ENCODE peak calls at places on chromosomes 5 and 9, in six cellular contexts. F is IMR-90, N is neuronal stem cell, U is fibroblast of lung, O is uterus, I is bronchial epithelial cell. E is an unnamed sample.

GRCh38 chr9:129221233-129221632 is 43.2 kb upstream of the IER5L start:
- DNase-seq in F (no peak), N (no peak), U (no peak), O (no peak), I (no peak), E (no peak)

GRCh38 chr5:111143910-111144309 is 51.8 kb downstream of the WDR36 start:
- DNase-seq in F (peak), N (no peak), U (peak), O (peak), I (peak), E (peak)

GRCh38 chr5:24215114-24215513 is 429.7 kb downstream of the CDH10 start:
- DNase-seq in F (no peak), N (no peak), U (no peak), O (no peak), I (no peak), E (no peak)

GRCh38 chr9:107750741-107751521 is 261.4 kb upstream of the KLF4 start:
- DNase-seq in F (peak), N (no peak), U (peak), O (peak), I (peak), E (peak)

GRCh38 chr5:79305706-79306105 is 69.8 kb downstream of the JMY start:
- DNase-seq in F (peak), N (no peak), U (no peak), O (no peak), I (peak), E (peak)

GRCh38 chr5:170497311-170498038 is 6.3 kb upstream of the KCNIP1 start:
- DNase-seq in F (peak), N (no peak), U (peak), O (no peak), I (no peak), E (no peak)

GRCh38 chr5:179211076-179211475 is 134.2 kb downstream of the ADAMTS2 start:
- DNase-seq in F (peak), N (no peak), U (no peak), O (no peak), I (no peak), E (no peak)

GRCh38 chr5:68804343-68804742 is 289.5 kb upstream of the SLC30A5 start:
- DNase-seq in F (no peak), N (no peak), U (no peak), O (no peak), I (no peak), E (no peak)

GRCh38 chr5:42822558-42822957 is 10.9 kb upstream of the SELENOP start:
- DNase-seq in F (no peak), N (no peak), U (no peak), O (no peak), I (no peak), E (no peak)

GRCh38 chr5:16844952-16845351 is 91.1 kb downstream of the MYO10 start:
- DNase-seq in F (no peak), N (no peak), U (no peak), O (no peak), I (no peak), E (no peak)

GRCh38 chr9:36504154-36504550 is 68.5 kb upstream of the MELK start:
- DNase-seq in F (no peak), N (no peak), U (no peak), O (no peak), I (no peak), E (no peak)

GRCh38 chr9:93110400-93110855 is 14.4 kb downstream of the CARD19 start:
- DNase-seq in F (no peak), N (no peak), U (no peak), O (peak), I (no peak), E (no peak)

GRCh38 chr5:151772868-151773561 is 1.3 kb downstream of the G3BP1 start:
- DNase-seq in F (peak), N (no peak), U (peak), O (no peak), I (peak), E (peak)

GRCh38 chr9:16458696-16459420 is 411.6 kb downstream of the BNC2 start:
- DNase-seq in F (peak), N (no peak), U (peak), O (no peak), I (peak), E (peak)

GRCh38 chr5:134445841-134446818 is 34.4 kb upstream of the CDKN2AIPNL start:
- DNase-seq in F (no peak), N (no peak), U (no peak), O (no peak), I (no peak), E (no peak)

GRCh38 chr9:16575142-16575877 is 295.2 kb downstream of the BNC2 start:
- DNase-seq in F (no peak), N (no peak), U (no peak), O (peak), I (no peak), E (no peak)

GRCh38 chr5:65121880-65122436 is 353.2 kb downstream of the CWC27 start:
- DNase-seq in F (peak), N (no peak), U (peak), O (no peak), I (peak), E (peak)

GRCh38 chr9:100111235-100111634 is 12.2 kb downstream of the INVS start:
- DNase-seq in F (peak), N (no peak), U (peak), O (peak), I (peak), E (peak)

GRCh38 chr5:55622460-55622859 is 87.7 kb upstream of the PLPP1 start:
- DNase-seq in F (peak), N (no peak), U (no peak), O (no peak), I (no peak), E (no peak)

GRCh38 chr9:20640331-20641187 is 18.3 kb upstream of the MLLT3 start:
- DNase-seq in F (peak), N (no peak), U (peak), O (no peak), I (peak), E (peak)

GRCh38 chr9:19116391-19116790 is 10.9 kb downstream of the PLIN2 start:
- DNase-seq in F (peak), N (no peak), U (peak), O (peak), I (peak), E (peak)

GRCh38 chr9:96378187-96378586 is 5.3 kb downstream of the SLC35D2 start:
- DNase-seq in F (no peak), N (no peak), U (no peak), O (no peak), I (no peak), E (no peak)

GRCh38 chr5:93252165-93252564 is 328.9 kb downstream of the NR2F1-AS1 start:
- DNase-seq in F (no peak), N (no peak), U (peak), O (peak), I (no peak), E (no peak)

GRCh38 chr9:133995012-133995896 is 3.1 kb upstream of the VAV2 start:
- DNase-seq in F (no peak), N (no peak), U (peak), O (no peak), I (no peak), E (peak)

GRCh38 chr9:133991964-133992779 is at the start of gene VAV2:
- DNase-seq in F (peak), N (peak), U (peak), O (peak), I (peak), E (peak)

GRCh38 chr9:133994359-133995011 is 2.4 kb upstream of the VAV2 start:
- DNase-seq in F (peak), N (peak), U (peak), O (peak), I (peak), E (peak)

GRCh38 chr9:133992780-133993634 is 883 bp upstream of the VAV2 start:
- DNase-seq in F (peak), N (peak), U (peak), O (peak), I (peak), E (peak)

DNA sequence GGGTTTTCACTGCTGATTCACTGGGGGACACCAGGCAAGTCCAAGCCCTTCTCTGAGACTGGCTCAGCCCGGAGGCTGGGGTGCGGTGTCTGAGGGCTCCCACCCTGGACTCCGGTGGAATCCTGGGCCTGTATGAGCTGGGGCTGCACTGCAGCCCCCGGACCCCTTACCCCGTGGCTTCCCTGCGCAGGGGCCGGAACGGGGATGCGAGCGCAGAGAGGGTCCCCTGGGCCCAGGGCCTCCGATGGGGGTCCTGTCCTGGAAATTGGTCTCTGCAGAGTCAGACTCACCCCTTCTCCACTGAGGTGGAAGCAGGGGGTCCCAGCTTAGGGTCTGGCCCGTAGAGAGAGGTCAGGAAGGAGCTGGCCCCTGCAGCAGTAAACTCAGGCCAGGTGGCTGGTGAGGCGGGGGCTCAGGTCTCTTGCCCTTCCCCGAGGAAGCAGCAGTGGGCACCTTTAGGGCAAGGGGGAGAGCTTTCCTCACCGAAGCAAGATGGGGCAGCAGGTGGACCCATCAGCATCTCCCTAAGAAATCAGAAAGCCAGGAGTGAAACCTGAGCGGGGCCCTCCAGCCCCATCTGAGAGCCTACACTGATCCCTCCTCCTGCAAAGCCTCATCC is 1.6 kb upstream of the VAV2 start:
- DNase-seq in F (no peak), N (no peak), U (no peak), O (no peak), I (no peak), E (no peak)
- H3K4me3 ChIP-seq in F (peak), N (peak), U (peak), O (peak), I (peak), E (no peak)

GRCh38 chr9:76637426-76637825 is 126.8 kb upstream of the PCA3 start:
- DNase-seq in F (no peak), N (no peak), U (no peak), O (no peak), I (peak), E (peak)
- H3K4me3 ChIP-seq in F (no peak), N (no peak), U (no peak), O (no peak), I (no peak), E (peak)

GRCh38 chr5:76789991-76790571 is 28.7 kb upstream of the F2RL1 start:
- DNase-seq in F (peak), N (no peak), U (peak), O (no peak), I (peak), E (no peak)

GRCh38 chr5:76791461-76791860 is 27.4 kb upstream of the F2RL1 start:
- DNase-seq in F (peak), N (no peak), U (peak), O (no peak), I (no peak), E (no peak)

GRCh38 chr5:76787237-76787636 is 31.6 kb upstream of the F2RL1 start:
- DNase-seq in F (peak), N (no peak), U (peak), O (peak), I (peak), E (peak)

GRCh38 chr5:76788362-76788761 is 30.5 kb upstream of the F2RL1 start:
- DNase-seq in F (no peak), N (no peak), U (no peak), O (no peak), I (no peak), E (no peak)

GRCh38 chr5:76790632-76791290 is 28.1 kb upstream of the F2RL1 start:
- DNase-seq in F (peak), N (no peak), U (peak), O (no peak), I (peak), E (peak)
- H3K4me3 ChIP-seq in F (no peak), N (no peak), U (no peak), O (no peak), I (no peak), E (no peak)

DNA sequence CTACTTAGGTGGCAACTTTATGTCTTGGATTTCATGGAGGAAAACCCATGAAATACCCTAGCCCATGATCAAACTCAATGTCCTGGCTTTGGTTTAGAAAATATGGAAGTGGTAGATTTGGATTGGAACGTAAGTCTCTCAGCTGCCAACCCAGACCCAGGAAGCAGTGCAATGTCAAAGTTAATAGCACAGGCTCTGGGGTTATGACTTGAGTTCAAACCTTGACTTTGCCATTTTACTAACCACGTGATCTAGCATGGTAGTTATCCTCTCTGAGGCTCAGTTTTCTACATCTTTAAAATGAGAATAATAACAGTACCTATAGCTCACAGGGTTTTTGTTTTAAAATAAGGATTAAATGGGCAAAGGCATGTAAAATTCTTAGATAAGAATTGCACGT is 13.8 kb downstream of the FYB1 start:
- DNase-seq in F (no peak), N (no peak), U (no peak), O (no peak), I (no peak), E (no peak)
- H3K4me3 ChIP-seq in F (no peak), N (no peak), U (no peak), O (no peak), I (no peak), E (no peak)

DNA sequence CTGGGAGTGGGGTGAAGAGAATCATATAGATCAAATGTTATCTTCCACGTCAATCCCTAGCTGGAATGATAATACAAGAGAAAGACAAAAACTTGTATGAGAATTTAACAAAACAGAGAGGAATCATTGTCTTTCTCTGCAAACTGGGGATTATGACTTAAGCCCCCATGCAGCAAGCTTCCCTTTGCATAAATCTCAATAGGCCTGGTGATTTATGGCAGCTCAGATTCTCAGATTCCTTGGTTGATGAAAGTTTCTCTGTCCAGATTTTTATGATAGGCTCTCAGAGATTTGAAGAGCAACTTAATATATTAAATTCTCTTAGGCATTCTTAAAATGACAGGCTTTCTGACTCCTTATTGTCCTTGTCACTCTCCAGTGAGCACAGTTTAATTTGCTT is 56.0 kb downstream of the RASGRF2 start:
- DNase-seq in F (no peak), N (no peak), U (no peak), O (no peak), I (no peak), E (no peak)
- H3K4me3 ChIP-seq in F (no peak), N (no peak), U (no peak), O (no peak), I (no peak), E (no peak)

E was measured in mammary epithelial cell.